ENCODE peak calls at places on chromosomes 16 and 17, in eight cellular contexts. J, B, O, Q, M, T, K and U are unnamed samples.

GRCh38 chr17:67519801-67520251 is 142.7 kb downstream of the PITPNC1 start:
- DNase-seq in Q (no peak), J (no peak), M (no peak), K (no peak), B (no peak), O (no peak), T (no peak), U (peak; percentile 54)

GRCh38 chr17:64775701-64776570 is 113.8 kb upstream of the SMURF2 start:
- DNase-seq in B (no peak), J (no peak), Q (peak; percentile 27), O (no peak), M (no peak), K (no peak), T (no peak), U (no peak)

GRCh38 chr16:89828199-89828869 is at the start of gene SPIRE2:
- DNase-seq in Q (peak; percentile 71), J (no peak), T (peak; percentile 77), M (peak; percentile 56), O (no peak), K (peak; percentile 38), B (peak; percentile 78), U (peak; percentile 83)

GRCh38 chr17:75507712-75508111 is 7.6 kb downstream of the CASKIN2 start:
- DNase-seq in O (no peak), J (no peak), M (no peak), K (no peak), Q (no peak), T (no peak), B (no peak), U (no peak)

GRCh38 chr17:58534901-58535421 is 20.5 kb upstream of the MTMR4 start:
- DNase-seq in Q (no peak), J (no peak), B (peak; percentile 66), K (no peak), O (no peak), T (peak; percentile 27), M (no peak), U (no peak)

GRCh38 chr17:74337834-74338500 is 11.9 kb downstream of the KIF19 start:
- DNase-seq in T (no peak), J (no peak), Q (no peak), M (no peak), K (no peak), B (no peak), O (no peak), U (no peak)

GRCh38 chr16:53757971-53758609 is 54.1 kb downstream of the FTO start:
- DNase-seq in B (no peak), K (no peak), Q (no peak), O (no peak), T (no peak), M (no peak), J (no peak), U (no peak)

GRCh38 chr17:45677770-45678169 is 106.3 kb upstream of the CRHR1 start:
- DNase-seq in T (no peak), B (no peak), Q (no peak), K (no peak), M (no peak), O (no peak), J (no peak), U (no peak)

GRCh38 chr17:39219647-39220154 is 6.0 kb downstream of the STAC2 start:
- DNase-seq in M (no peak), O (no peak), Q (no peak), J (no peak), K (no peak), B (no peak), T (no peak), U (no peak)

GRCh38 chr17:35879748-35880654 is at the start of gene CCL5:
- DNase-seq in Q (no peak), M (no peak), T (no peak), B (no peak), O (no peak), J (no peak), K (no peak), U (no peak)

GRCh38 chr16:80803341-80804060 is 897 bp downstream of the CDYL2 start:
- DNase-seq in K (no peak), T (no peak), Q (peak; percentile 28), J (no peak), O (no peak), M (peak; percentile 18), B (peak; percentile 14), U (no peak)

GRCh38 chr16:84511180-84511800 is 6.8 kb upstream of the MEAK7 start:
- DNase-seq in M (peak; percentile 84), J (peak; percentile 36), B (peak; percentile 86), Q (peak; percentile 89), K (peak; percentile 58), T (peak; percentile 69), O (no peak), U (peak; percentile 90)

GRCh38 chr16:11742041-11742535 is 569 bp downstream of the TXNDC11 start:
- DNase-seq in M (no peak), T (peak; percentile 24), B (no peak), Q (peak; percentile 61), K (peak; percentile 28), J (no peak), O (no peak), U (no peak)

GRCh38 chr17:5379351-5380107 is 39.9 kb downstream of the NUP88 start:
- DNase-seq in M (no peak), T (no peak), O (no peak), K (no peak), Q (no peak), J (no peak), B (no peak), U (no peak)

GRCh38 chr16:68444058-68444657 is 4.2 kb downstream of the SMPD3 start:
- DNase-seq in K (no peak), B (peak; percentile 53), T (peak; percentile 29), J (no peak), Q (peak; percentile 57), O (no peak), M (no peak), U (peak; percentile 60)

GRCh38 chr16:50557046-50557445 is 8.8 kb downstream of the NKD1 start:
- DNase-seq in O (no peak), M (no peak), B (peak; percentile 59), J (no peak), T (no peak), K (no peak), Q (no peak), U (no peak)

GRCh38 chr17:35612924-35613521 is 25.9 kb downstream of the AP2B1 start:
- DNase-seq in M (no peak), O (no peak), K (no peak), Q (peak; percentile 28), J (peak; percentile 4), B (peak; percentile 69), T (no peak), U (peak; percentile 23)